ENCODE peak calls at places on chromosomes 3 and 15, in four cellular contexts. D is GM23338, L is mammary epithelial cell, Y is fibroblast of lung. C is an unnamed sample. For H3K79me2, the result is how much of the 10 kb centered on the place peaks cover.

GRCh38 chr3:127620637-127621375 is 8.2 kb upstream of the PODXL2 start:
- DNase-seq in D (no peak), L (no peak), Y (no peak), C (no peak)

GRCh38 chr3:114179575-114179974 is 723 bp upstream of the DRD3 start:
- DNase-seq in D (peak), L (peak), Y (peak), C (peak)

GRCh38 chr3:12943124-12944021 is 102.0 kb upstream of the RPL32 start:
- DNase-seq in D (no peak), L (no peak), Y (no peak), C (no peak)

GRCh38 chr15:57218826-57219576 is 157.3 kb upstream of the CGNL1 start:
- DNase-seq in D (peak), L (peak), Y (peak), C (no peak)

GRCh38 chr3:64741344-64741743 is 53.5 kb upstream of the ADAMTS9 start:
- DNase-seq in D (no peak), L (no peak), Y (peak), C (no peak)

GRCh38 chr3:115975353-115975752 is 352.0 kb downstream of the GAP43 start:
- DNase-seq in D (no peak), L (peak), Y (peak), C (no peak)

GRCh38 chr15:74995779-74996765 is 709 bp downstream of the SCAMP5 start:
- DNase-seq in D (peak), L (no peak), Y (no peak), C (no peak)

GRCh38 chr3:10594915-10595314 is 89.5 kb upstream of the ATP2B2 start:
- DNase-seq in D (peak), L (peak), Y (peak), C (peak)

GRCh38 chr3:27591321-27591711 is 107.1 kb upstream of the SLC4A7 start:
- DNase-seq in D (no peak), L (no peak), Y (no peak), C (no peak)

GRCh38 chr3:51275096-51275805 is 109.8 kb upstream of the MANF start:
- DNase-seq in D (no peak), L (no peak), Y (no peak), C (no peak)

GRCh38 chr3:84175449-84175848 is 783.3 kb upstream of the CADM2 start:
- DNase-seq in D (no peak), L (peak), Y (no peak), C (no peak)

GRCh38 chr15:45389351-45389750 is 11.0 kb upstream of the GATM start:
- DNase-seq in D (no peak), L (no peak), Y (no peak), C (no peak)

GRCh38 chr15:25056484-25057429 is 102.0 kb downstream of the SNRPN start:
- DNase-seq in D (peak), L (no peak), Y (no peak), C (no peak)

GRCh38 chr15:52295421-52295991 is at the start of gene MYO5C:
- DNase-seq in D (peak), L (peak), Y (no peak), C (peak)

GRCh38 chr3:56921573-56922571 is 120.1 kb upstream of the ARHGEF3 start:
- DNase-seq in D (no peak), L (no peak), Y (peak), C (no peak)

GRCh38 chr3:12818773-12819172 is 22.3 kb downstream of the CAND2 start:
- DNase-seq in D (no peak), L (no peak), Y (no peak), C (no peak)

GRCh38 chr15:91445701-91446100 is 345.6 kb downstream of the SV2B start:
- DNase-seq in D (no peak), L (peak), Y (no peak), C (no peak)

GRCh38 chr15:33064878-33065277 is 129.6 kb downstream of the FMN1 start:
- DNase-seq in D (no peak), L (peak), Y (peak), C (peak)

GRCh38 chr3:130916507-130917167 is 22.8 kb downstream of the ATP2C1 start:
- DNase-seq in D (no peak), L (no peak), Y (no peak), C (no peak)

GRCh38 chr15:85770014-85770721 is 24.6 kb downstream of the KLHL25 start:
- DNase-seq in D (no peak), L (no peak), Y (no peak), C (no peak)

GRCh38 chr3:188407158-188407880 is 253.4 kb downstream of the LPP start:
- DNase-seq in D (no peak), L (no peak), Y (no peak), C (no peak)

GRCh38 chr15:92323480-92323879 is 70.2 kb upstream of the ST8SIA2 start:
- DNase-seq in D (no peak), L (no peak), Y (no peak), C (no peak)

GRCh38 chr3:22886394-22886793 is 316.7 kb upstream of the UBE2E2 start:
- DNase-seq in D (peak), L (no peak), Y (no peak), C (no peak)

GRCh38 chr15:51536965-51537574 is 85.5 kb downstream of the DMXL2 start:
- DNase-seq in D (peak), L (no peak), Y (peak), C (peak)

GRCh38 chr3:78741066-78741645 is 1026.6 kb downstream of the ROBO1 start:
- DNase-seq in D (peak), L (no peak), Y (no peak), C (no peak)

GRCh38 chr3:178206554-178206953 is 329.7 kb upstream of the KCNMB2 start:
- DNase-seq in D (no peak), L (no peak), Y (no peak), C (no peak)

GRCh38 chr15:39624806-39625205 is 43.9 kb downstream of the THBS1 start:
- DNase-seq in D (no peak), L (peak), Y (peak), C (peak)

GRCh38 chr15:66734961-66735908 is 33.2 kb downstream of the SMAD6 start:
- DNase-seq in D (no peak), L (no peak), Y (no peak), C (no peak)

GRCh38 chr15:74983725-74984231 is 11.6 kb upstream of the SCAMP5 start:
- DNase-seq in D (no peak), L (peak), Y (no peak), C (peak)

GRCh38 chr3:153944084-153944483 is 177.1 kb upstream of the ARHGEF26 start:
- DNase-seq in D (no peak), L (no peak), Y (no peak), C (no peak)

GRCh38 chr15:89492111-89492641 is 4.2 kb downstream of the RHCG start:
- DNase-seq in D (peak), L (no peak), Y (no peak), C (no peak)

GRCh38 chr3:169387751-169388696 is 275.5 kb downstream of the MECOM start:
- DNase-seq in D (peak), L (no peak), Y (peak), C (no peak)

DNA sequence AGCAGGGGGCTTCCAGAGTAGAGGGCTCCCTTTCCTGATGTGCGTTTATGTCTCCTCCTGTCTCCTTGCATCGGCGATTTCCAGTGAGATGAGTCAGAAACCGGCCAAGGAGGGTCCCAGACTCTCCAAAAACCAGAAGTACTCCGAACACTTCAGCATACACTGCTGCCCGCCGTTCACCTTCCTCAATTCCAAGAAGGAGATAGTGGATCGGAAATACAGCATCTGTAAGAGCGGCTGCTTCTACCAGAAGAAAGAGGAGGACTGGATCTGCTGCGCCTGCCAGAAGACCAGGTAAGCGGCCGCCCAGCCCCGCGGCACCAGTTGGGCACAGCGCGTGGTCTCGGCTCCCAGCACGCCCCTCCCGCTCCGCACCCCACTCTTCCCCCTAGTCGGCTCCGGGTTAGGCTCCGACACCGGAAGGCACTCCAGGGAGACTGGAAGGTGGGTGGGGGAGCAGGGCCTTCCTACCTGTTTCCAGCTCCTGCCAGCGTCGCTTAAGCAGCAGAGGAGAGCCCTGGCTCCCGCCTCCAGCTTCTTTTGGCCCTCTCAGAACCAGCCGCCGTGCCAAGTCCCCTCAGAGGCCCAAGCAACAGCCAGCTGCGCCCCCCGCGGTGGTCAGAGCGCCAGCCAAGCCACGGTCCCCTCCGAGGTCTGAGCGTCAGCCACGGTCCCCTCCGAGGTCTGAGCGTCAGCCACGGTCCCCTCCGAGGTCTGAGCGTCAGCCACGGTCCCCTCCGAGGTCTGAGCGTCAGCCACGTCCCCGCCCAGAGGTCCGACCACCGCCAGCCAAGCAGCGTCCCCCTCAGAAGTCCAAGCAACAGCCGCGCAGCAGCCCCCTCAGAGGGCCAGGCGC is 34.7 kb downstream of the MOBP start:
- DNase-seq in D (peak), L (no peak), Y (no peak), C (no peak)
- TF ChIP-seq EZH2 in D (no peak), L (peak), Y (peak), C (no peak)

GRCh38 chr3:172128852-172129251 is 89.5 kb downstream of the FNDC3B start:
- DNase-seq in D (no peak), L (no peak), Y (no peak), C (no peak)

GRCh38 chr3:172126741-172127140 is 87.4 kb downstream of the FNDC3B start:
- DNase-seq in D (peak), L (no peak), Y (no peak), C (peak)

GRCh38 chr3:172129534-172129867 is 90.1 kb downstream of the FNDC3B start:
- DNase-seq in D (no peak), L (no peak), Y (no peak), C (no peak)

GRCh38 chr3:172127141-172127540 is 87.8 kb downstream of the FNDC3B start:
- DNase-seq in D (no peak), L (no peak), Y (no peak), C (no peak)

GRCh38 chr3:172127929-172128580 is 88.7 kb downstream of the FNDC3B start:
- DNase-seq in D (no peak), L (no peak), Y (no peak), C (no peak)
- H3K79me2 ChIP-seq in D (half or more), L (half or more), Y (half or more), C (half or more)

GRCh38 chr3:77709158-77709557 is 669.3 kb downstream of the ROBO2 start:
- DNase-seq in D (no peak), L (no peak), Y (no peak), C (no peak)
- TF ChIP-seq EZH2 in D (no peak), L (no peak), Y (no peak), C (no peak)

DNA sequence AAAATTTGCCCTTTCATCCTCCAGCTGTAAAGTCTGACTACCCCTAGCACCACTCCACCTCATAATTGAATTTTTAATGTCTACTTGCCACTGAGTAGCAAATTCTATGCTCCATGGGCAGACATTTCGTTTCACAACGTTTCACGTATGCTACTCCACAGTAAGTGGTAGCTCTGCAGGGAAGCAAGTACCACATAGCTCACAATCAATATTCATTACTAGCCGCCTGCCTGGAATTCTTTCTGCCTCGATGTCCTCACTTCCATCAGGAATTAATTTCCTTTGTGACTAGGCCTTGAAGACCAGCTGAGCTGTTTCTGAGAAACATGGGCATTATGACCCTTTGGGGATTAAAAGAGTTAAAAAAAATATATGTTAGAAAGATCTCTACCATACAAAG is 15.3 kb downstream of the NPTN start:
- DNase-seq in D (peak), L (no peak), Y (no peak), C (no peak)
- H3K79me2 ChIP-seq in D (half or more), L (half or more), Y (half or more), C (half or more)

GRCh38 chr15:26773485-26773877 is 615 bp upstream of the GABRB3 start:
- DNase-seq in D (peak), L (no peak), Y (no peak), C (no peak)

GRCh38 chr15:26772588-26773484 is at the start of gene GABRB3:
- DNase-seq in D (peak), L (no peak), Y (peak), C (no peak)

GRCh38 chr15:26771917-26772587 is 814 bp downstream of the GABRB3 start:
- DNase-seq in D (peak), L (no peak), Y (no peak), C (no peak)

GRCh38 chr15:26773917-26774316 is 1.1 kb upstream of the GABRB3 start:
- DNase-seq in D (peak), L (no peak), Y (no peak), C (no peak)

DNA sequence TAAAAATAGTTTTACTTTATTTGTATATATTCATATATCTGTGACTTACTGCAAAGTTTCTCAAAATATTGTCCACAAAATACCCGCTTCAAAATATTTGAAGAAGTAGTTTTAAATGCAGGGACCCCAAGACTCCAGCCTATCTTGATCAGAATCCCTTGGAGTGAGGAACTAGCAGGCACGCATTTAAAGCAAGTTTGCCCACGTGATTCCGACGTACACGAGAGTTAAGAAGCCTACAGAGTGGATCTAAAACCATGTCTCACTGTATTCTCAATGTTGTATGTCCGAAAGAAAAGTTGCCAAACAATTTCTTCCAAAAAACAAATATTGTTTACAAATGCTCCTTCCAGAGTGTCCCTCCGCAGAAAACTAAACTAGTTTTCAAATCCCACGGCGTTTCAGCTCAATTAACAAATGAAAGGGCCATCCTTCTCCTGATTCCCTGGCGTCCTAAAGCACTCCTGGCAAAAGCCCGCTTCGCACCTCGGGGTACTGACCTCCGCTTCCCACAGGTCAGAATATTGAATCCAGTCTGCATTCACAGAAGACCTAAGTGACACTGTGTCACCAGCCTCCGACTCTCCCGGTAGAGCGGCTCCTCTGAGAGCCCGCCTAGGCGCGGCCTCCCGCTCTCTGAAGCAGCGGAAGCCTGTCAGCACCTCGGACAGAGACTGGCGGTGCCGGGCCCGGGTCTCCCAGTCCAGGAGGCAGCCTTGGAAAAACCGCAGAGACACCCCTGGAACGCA is 1.5 kb downstream of the GABRB3 start:
- DNase-seq in D (peak), L (no peak), Y (no peak), C (no peak)
- TF ChIP-seq EZH2 in D (no peak), L (no peak), Y (peak), C (no peak)

GRCh38 chr3:32817195-32817560 is 619 bp upstream of the TRIM71 start:
- DNase-seq in D (no peak), L (no peak), Y (no peak), C (no peak)

GRCh38 chr3:32817561-32818430 is at the start of gene TRIM71:
- DNase-seq in D (no peak), L (peak), Y (no peak), C (no peak)

GRCh38 chr3:32818431-32819085 is 761 bp downstream of the TRIM71 start:
- DNase-seq in D (no peak), L (no peak), Y (no peak), C (no peak)

GRCh38 chr3:32815812-32816438 is 1.9 kb upstream of the TRIM71 start:
- DNase-seq in D (no peak), L (no peak), Y (no peak), C (no peak)

GRCh38 chr3:32816439-32817194 is 1.2 kb upstream of the TRIM71 start:
- DNase-seq in D (peak), L (peak), Y (peak), C (no peak)
- H3K79me2 ChIP-seq in D (half or more), L (under half), Y (under half), C (under half)

GRCh38 chr3:43998841-43999805 is 242.6 kb upstream of the TOPAZ1 start:
- DNase-seq in D (peak), L (peak), Y (peak), C (peak)
- TF ChIP-seq EZH2 in D (no peak), L (no peak), Y (no peak), C (no peak)

C was measured in PC-9.